ENCODE peak calls at places on chromosome 7, in nine cellular contexts. C is non-pigmented ciliary epithelial cell; Z is AG04449; A is H1; G is activated CD4-positive, alpha-beta T cell treated with anti-CD3 and anti-CD28 coated beads, Interleukin-2, amount 50 U/mL, for 4 hours; X is effector memory CD4-positive, alpha-beta T cell; E is stimulated activated CD8-positive, alpha-beta memory T cell treated with anti-CD3 and anti-CD28 coated beads, Interleukin-2, amount 100 ng/mL, for 1 hour; J is small intestine; U is mucosa of gallbladder. O is an unnamed sample.

GRCh38 chr7:138089080-138089901 is 13.0 kb downstream of the AKR1D1 start:
- DNase-seq in X (no peak), U (no peak), G (no peak), E (no peak), J (no peak), Z (no peak), C (peak), A (no peak), O (no peak)

GRCh38 chr7:95691464-95691863 is 80.9 kb upstream of the DYNC1I1 start:
- DNase-seq in Z (no peak), C (no peak), A (no peak), J (no peak), U (no peak), E (no peak), X (no peak), G (no peak), O (no peak)

GRCh38 chr7:28921822-28922221 is 36.3 kb downstream of the TRIL start:
- DNase-seq in U (peak), G (no peak), X (peak), E (no peak), Z (no peak), A (no peak), C (peak), J (peak), O (no peak)

GRCh38 chr7:2175514-2175913 is 57.2 kb downstream of the MAD1L1 start:
- DNase-seq in E (no peak), U (peak), G (no peak), X (no peak), J (no peak), C (peak), A (no peak), Z (peak), O (no peak)

GRCh38 chr7:139427029-139427420 is 56.4 kb downstream of the KLRG2 start:
- DNase-seq in C (no peak), X (no peak), A (no peak), Z (no peak), J (no peak), E (no peak), G (no peak), U (no peak), O (no peak)

GRCh38 chr7:21939136-21939857 is 6.4 kb downstream of the CDCA7L start:
- DNase-seq in U (no peak), J (no peak), A (no peak), G (no peak), E (no peak), X (no peak), C (no peak), Z (no peak), O (no peak)

GRCh38 chr7:28990200-28990960 is 32.2 kb upstream of the TRIL start:
- DNase-seq in Z (peak), E (no peak), X (no peak), A (no peak), U (no peak), J (no peak), C (no peak), G (no peak), O (no peak)

GRCh38 chr7:54995166-54995565 is 23.7 kb upstream of the EGFR start:
- DNase-seq in E (no peak), J (no peak), Z (no peak), G (no peak), A (no peak), X (no peak), C (no peak), U (no peak), O (no peak)

GRCh38 chr7:155797262-155798250 is 14.7 kb downstream of the SHH start:
- DNase-seq in G (no peak), A (no peak), Z (no peak), C (no peak), X (no peak), U (no peak), J (no peak), E (no peak), O (no peak)

GRCh38 chr7:157002819-157003421 is 7.5 kb downstream of the MNX1 start:
- DNase-seq in U (no peak), A (no peak), E (no peak), C (no peak), X (no peak), Z (no peak), J (peak), G (no peak), O (no peak)

GRCh38 chr7:82327898-82328297 is 115.7 kb downstream of the CACNA2D1 start:
- DNase-seq in E (no peak), X (no peak), G (no peak), J (no peak), A (no peak), U (no peak), C (no peak), Z (no peak), O (no peak)

GRCh38 chr7:94417261-94417660 is 22.6 kb downstream of the COL1A2 start:
- DNase-seq in C (no peak), Z (no peak), X (no peak), U (no peak), G (no peak), J (no peak), E (no peak), A (no peak), O (no peak)

GRCh38 chr7:106795171-106795876 is 69.8 kb upstream of the PIK3CG start:
- DNase-seq in A (no peak), E (no peak), C (no peak), G (no peak), Z (no peak), X (no peak), U (no peak), J (no peak), O (no peak)

GRCh38 chr7:12839508-12840153 is 152.2 kb downstream of the ARL4A start:
- DNase-seq in X (no peak), Z (no peak), A (peak), G (no peak), J (no peak), C (no peak), E (no peak), U (no peak), O (peak)

GRCh38 chr7:20075992-20076813 is 141.0 kb downstream of the MACC1 start:
- DNase-seq in U (peak), J (no peak), Z (no peak), G (no peak), A (no peak), E (no peak), C (no peak), X (no peak), O (no peak)

GRCh38 chr7:108246227-108246837 is 116.2 kb upstream of the LAMB4 start:
- DNase-seq in C (peak), X (no peak), G (no peak), Z (peak), U (peak), A (peak), J (peak), E (no peak), O (no peak)

GRCh38 chr7:105662998-105663397 is 81.7 kb upstream of the EFCAB10 start:
- DNase-seq in J (no peak), Z (no peak), A (no peak), G (no peak), U (no peak), E (no peak), X (no peak), C (no peak), O (no peak)

GRCh38 chr7:121401896-121402295 is 5.8 kb upstream of the FAM3C start:
- DNase-seq in X (no peak), Z (no peak), E (no peak), J (no peak), U (no peak), A (no peak), C (no peak), G (no peak), O (no peak)

GRCh38 chr7:147894271-147894670 is 696.3 kb upstream of the C7orf33 start:
- DNase-seq in X (no peak), J (no peak), G (no peak), E (no peak), Z (no peak), A (peak), C (no peak), U (no peak), O (no peak)

GRCh38 chr7:156816943-156817572 is 75.9 kb downstream of the LMBR1 start:
- DNase-seq in A (no peak), Z (no peak), U (no peak), G (no peak), X (no peak), E (no peak), C (no peak), J (peak), O (no peak)

GRCh38 chr7:146647444-146647843 is 530.8 kb downstream of the CNTNAP2 start:
- DNase-seq in G (no peak), U (no peak), E (no peak), C (no peak), J (no peak), Z (no peak), X (no peak), A (no peak), O (no peak)

GRCh38 chr7:2006231-2006771 is 226.4 kb downstream of the MAD1L1 start:
- DNase-seq in E (no peak), U (no peak), X (no peak), C (no peak), G (no peak), A (no peak), Z (no peak), J (no peak), O (no peak)

GRCh38 chr7:100802951-100803350 is 24.4 kb downstream of the EPHB4 start:
- DNase-seq in A (no peak), X (no peak), J (peak), E (no peak), Z (no peak), C (no peak), U (no peak), G (no peak), O (no peak)

GRCh38 chr7:64951250-64951848 is 39.5 kb downstream of the ZNF117 start:
- DNase-seq in C (no peak), A (no peak), X (no peak), Z (peak), J (peak), E (no peak), U (no peak), G (no peak), O (no peak)

GRCh38 chr7:155392726-155393570 is 65.0 kb upstream of the EN2 start:
- DNase-seq in G (no peak), Z (no peak), X (no peak), J (no peak), E (no peak), C (no peak), U (no peak), A (no peak), O (no peak)

GRCh38 chr7:69213882-69214281 is 384.4 kb upstream of the AUTS2 start:
- DNase-seq in A (no peak), Z (peak), C (no peak), E (no peak), X (no peak), J (no peak), G (no peak), U (no peak), O (no peak)

GRCh38 chr7:93176961-93177580 is 28.9 kb upstream of the SAMD9L start:
- DNase-seq in G (no peak), U (no peak), A (no peak), C (no peak), J (no peak), X (no peak), E (no peak), Z (no peak), O (no peak)

GRCh38 chr7:44473295-44473694 is 17.2 kb downstream of the NUDCD3 start:
- DNase-seq in X (no peak), Z (no peak), C (no peak), A (no peak), U (no peak), E (no peak), J (peak), G (no peak), O (no peak)

GRCh38 chr7:96174812-96175211 is 147.1 kb downstream of the SLC25A13 start:
- DNase-seq in U (no peak), Z (no peak), E (no peak), G (no peak), J (no peak), C (no peak), A (no peak), X (no peak), O (peak)

GRCh38 chr7:36648441-36648840 is 75.9 kb downstream of the AOAH start:
- DNase-seq in G (no peak), X (no peak), J (no peak), Z (no peak), E (no peak), C (no peak), U (no peak), A (no peak), O (no peak)

GRCh38 chr7:25002826-25003225 is 22.8 kb upstream of the OSBPL3 start:
- DNase-seq in G (no peak), E (no peak), U (no peak), C (no peak), X (no peak), Z (no peak), J (no peak), A (no peak), O (no peak)